ENCODE peak calls at places on chromosomes 11 and 22, in seven cellular contexts. One of them, this sample, is unnamed. For H3K36me3, the result is how much of the 10 kb centered on the place peaks cover.

GRCh38 chr22:17576475-17576874 is 13.2 kb downstream of the SLC25A18 start:
- DNase-seq in upper lobe of right lung: no peak
- DNase-seq in neuronal stem cell: no peak
- DNase-seq in CD4-positive, alpha-beta memory T cell: no peak
- DNase-seq in endothelial cell of umbilical vein: no peak
- DNase-seq in OCI-LY7: no peak
- DNase-seq in CD8-positive, alpha-beta T cell: no peak
- DNase-seq in this sample: no peak

GRCh38 chr11:65899356-65900124 is 648 bp downstream of the FOSL1 start:
- DNase-seq in endothelial cell of umbilical vein: peak
- DNase-seq in OCI-LY7: peak
- DNase-seq in CD4-positive, alpha-beta memory T cell: peak
- DNase-seq in CD8-positive, alpha-beta T cell: peak
- DNase-seq in upper lobe of right lung: peak
- DNase-seq in neuronal stem cell: no peak
- DNase-seq in this sample: peak

GRCh38 chr11:79018371-79018849 is 422.4 kb downstream of the TENM4 start:
- DNase-seq in endothelial cell of umbilical vein: peak
- DNase-seq in neuronal stem cell: no peak
- DNase-seq in upper lobe of right lung: no peak
- DNase-seq in CD4-positive, alpha-beta memory T cell: no peak
- DNase-seq in OCI-LY7: no peak
- DNase-seq in CD8-positive, alpha-beta T cell: no peak
- DNase-seq in this sample: no peak

GRCh38 chr22:37701121-37701786 is 4.4 kb downstream of the TRIOBP start:
- DNase-seq in neuronal stem cell: no peak
- DNase-seq in endothelial cell of umbilical vein: peak
- DNase-seq in OCI-LY7: no peak
- DNase-seq in upper lobe of right lung: no peak
- DNase-seq in CD8-positive, alpha-beta T cell: no peak
- DNase-seq in CD4-positive, alpha-beta memory T cell: no peak
- DNase-seq in this sample: no peak

GRCh38 chr11:93303689-93304088 is 26.9 kb upstream of the DEUP1 start:
- DNase-seq in CD4-positive, alpha-beta memory T cell: no peak
- DNase-seq in CD8-positive, alpha-beta T cell: no peak
- DNase-seq in upper lobe of right lung: no peak
- DNase-seq in OCI-LY7: no peak
- DNase-seq in neuronal stem cell: no peak
- DNase-seq in endothelial cell of umbilical vein: no peak
- DNase-seq in this sample: no peak

GRCh38 chr11:113103932-113104331 is 142.7 kb downstream of the NCAM1 start:
- DNase-seq in CD8-positive, alpha-beta T cell: no peak
- DNase-seq in neuronal stem cell: no peak
- DNase-seq in OCI-LY7: no peak
- DNase-seq in CD4-positive, alpha-beta memory T cell: no peak
- DNase-seq in endothelial cell of umbilical vein: no peak
- DNase-seq in upper lobe of right lung: no peak
- DNase-seq in this sample: no peak

GRCh38 chr22:17772963-17773605 is 1.2 kb downstream of the BID start:
- DNase-seq in OCI-LY7: no peak
- DNase-seq in upper lobe of right lung: no peak
- DNase-seq in neuronal stem cell: no peak
- DNase-seq in CD8-positive, alpha-beta T cell: no peak
- DNase-seq in CD4-positive, alpha-beta memory T cell: no peak
- DNase-seq in endothelial cell of umbilical vein: no peak
- DNase-seq in this sample: no peak

GRCh38 chr11:111423250-111423615 is 44.2 kb upstream of the POU2AF1 start:
- DNase-seq in upper lobe of right lung: no peak
- DNase-seq in neuronal stem cell: no peak
- DNase-seq in OCI-LY7: no peak
- DNase-seq in CD8-positive, alpha-beta T cell: no peak
- DNase-seq in endothelial cell of umbilical vein: no peak
- DNase-seq in CD4-positive, alpha-beta memory T cell: no peak
- DNase-seq in this sample: no peak

GRCh38 chr11:75557649-75558494 is 4.2 kb upstream of the SERPINH1 start:
- DNase-seq in OCI-LY7: no peak
- DNase-seq in upper lobe of right lung: peak
- DNase-seq in CD8-positive, alpha-beta T cell: no peak
- DNase-seq in neuronal stem cell: no peak
- DNase-seq in CD4-positive, alpha-beta memory T cell: no peak
- DNase-seq in endothelial cell of umbilical vein: peak
- DNase-seq in this sample: no peak

GRCh38 chr11:2091786-2092463 is 47.3 kb downstream of the IGF2 start:
- DNase-seq in neuronal stem cell: no peak
- DNase-seq in upper lobe of right lung: peak
- DNase-seq in CD4-positive, alpha-beta memory T cell: no peak
- DNase-seq in CD8-positive, alpha-beta T cell: no peak
- DNase-seq in endothelial cell of umbilical vein: no peak
- DNase-seq in OCI-LY7: no peak
- DNase-seq in this sample: no peak

GRCh38 chr11:124075841-124076571 is 34.9 kb upstream of the OR10G7 start:
- DNase-seq in CD8-positive, alpha-beta T cell: no peak
- DNase-seq in upper lobe of right lung: peak
- DNase-seq in OCI-LY7: no peak
- DNase-seq in neuronal stem cell: no peak
- DNase-seq in endothelial cell of umbilical vein: peak
- DNase-seq in CD4-positive, alpha-beta memory T cell: no peak
- DNase-seq in this sample: no peak

GRCh38 chr11:43709689-43710088 is 29.2 kb downstream of the HSD17B12 start:
- DNase-seq in OCI-LY7: no peak
- DNase-seq in upper lobe of right lung: no peak
- DNase-seq in CD8-positive, alpha-beta T cell: no peak
- DNase-seq in endothelial cell of umbilical vein: no peak
- DNase-seq in neuronal stem cell: no peak
- DNase-seq in CD4-positive, alpha-beta memory T cell: no peak
- DNase-seq in this sample: no peak

GRCh38 chr22:40764743-40765441 is 54.3 kb downstream of the SLC25A17 start:
- DNase-seq in CD8-positive, alpha-beta T cell: no peak
- DNase-seq in upper lobe of right lung: no peak
- DNase-seq in OCI-LY7: peak
- DNase-seq in CD4-positive, alpha-beta memory T cell: peak
- DNase-seq in neuronal stem cell: no peak
- DNase-seq in endothelial cell of umbilical vein: no peak
- DNase-seq in this sample: no peak

GRCh38 chr22:37818397-37819099 is 4.6 kb upstream of the GALR3 start:
- DNase-seq in neuronal stem cell: no peak
- DNase-seq in upper lobe of right lung: peak
- DNase-seq in endothelial cell of umbilical vein: peak
- DNase-seq in OCI-LY7: peak
- DNase-seq in CD4-positive, alpha-beta memory T cell: peak
- DNase-seq in CD8-positive, alpha-beta T cell: peak
- DNase-seq in this sample: no peak

GRCh38 chr22:41780714-41781507 is 19.6 kb upstream of the CCDC134 start:
- DNase-seq in neuronal stem cell: no peak
- DNase-seq in CD4-positive, alpha-beta memory T cell: peak
- DNase-seq in CD8-positive, alpha-beta T cell: peak
- DNase-seq in endothelial cell of umbilical vein: peak
- DNase-seq in OCI-LY7: peak
- DNase-seq in upper lobe of right lung: peak
- DNase-seq in this sample: no peak

GRCh38 chr11:35781342-35782171 is 119.0 kb downstream of the TRIM44 start:
- DNase-seq in CD8-positive, alpha-beta T cell: no peak
- DNase-seq in CD4-positive, alpha-beta memory T cell: no peak
- DNase-seq in upper lobe of right lung: no peak
- DNase-seq in neuronal stem cell: no peak
- DNase-seq in endothelial cell of umbilical vein: no peak
- DNase-seq in OCI-LY7: no peak
- DNase-seq in this sample: no peak

GRCh38 chr11:106216281-106216680 is 138.8 kb downstream of the AASDHPPT start:
- DNase-seq in endothelial cell of umbilical vein: no peak
- DNase-seq in CD8-positive, alpha-beta T cell: no peak
- DNase-seq in neuronal stem cell: no peak
- DNase-seq in OCI-LY7: no peak
- DNase-seq in CD4-positive, alpha-beta memory T cell: no peak
- DNase-seq in upper lobe of right lung: no peak
- DNase-seq in this sample: no peak

GRCh38 chr11:64438986-64439771 is 80.2 kb downstream of the RPS6KA4 start:
- DNase-seq in OCI-LY7: no peak
- DNase-seq in neuronal stem cell: no peak
- DNase-seq in upper lobe of right lung: peak
- DNase-seq in CD4-positive, alpha-beta memory T cell: no peak
- DNase-seq in CD8-positive, alpha-beta T cell: no peak
- DNase-seq in endothelial cell of umbilical vein: no peak
- DNase-seq in this sample: no peak

GRCh38 chr22:19871023-19871844 is 16.6 kb upstream of the GNB1L start:
- DNase-seq in upper lobe of right lung: peak
- DNase-seq in neuronal stem cell: no peak
- DNase-seq in endothelial cell of umbilical vein: no peak
- DNase-seq in CD8-positive, alpha-beta T cell: no peak
- DNase-seq in CD4-positive, alpha-beta memory T cell: no peak
- DNase-seq in OCI-LY7: no peak
- DNase-seq in this sample: peak

GRCh38 chr11:62456630-62457029 is 37.8 kb downstream of the SCGB1A1 start:
- DNase-seq in endothelial cell of umbilical vein: no peak
- DNase-seq in CD8-positive, alpha-beta T cell: no peak
- DNase-seq in CD4-positive, alpha-beta memory T cell: no peak
- DNase-seq in upper lobe of right lung: no peak
- DNase-seq in neuronal stem cell: no peak
- DNase-seq in OCI-LY7: no peak
- DNase-seq in this sample: no peak

GRCh38 chr11:34174411-34175041 is 69.1 kb downstream of the NAT10 start:
- DNase-seq in neuronal stem cell: peak
- DNase-seq in OCI-LY7: peak
- DNase-seq in CD4-positive, alpha-beta memory T cell: peak
- DNase-seq in upper lobe of right lung: peak
- DNase-seq in endothelial cell of umbilical vein: peak
- DNase-seq in CD8-positive, alpha-beta T cell: peak
- DNase-seq in this sample: peak
- H3K4me3 ChIP-seq in neuronal stem cell: peak
- H3K4me3 ChIP-seq in OCI-LY7: no peak
- H3K4me3 ChIP-seq in CD4-positive, alpha-beta memory T cell: no peak
- H3K4me3 ChIP-seq in upper lobe of right lung: peak
- H3K4me3 ChIP-seq in endothelial cell of umbilical vein: no peak
- H3K4me3 ChIP-seq in CD8-positive, alpha-beta T cell: no peak
- H3K4me3 ChIP-seq in this sample: peak

GRCh38 chr11:695606-696381 is at the start of gene TMEM80:
- DNase-seq in neuronal stem cell: peak
- DNase-seq in CD8-positive, alpha-beta T cell: peak
- DNase-seq in endothelial cell of umbilical vein: peak
- DNase-seq in upper lobe of right lung: peak
- DNase-seq in OCI-LY7: peak
- DNase-seq in CD4-positive, alpha-beta memory T cell: peak
- DNase-seq in this sample: peak
- H3K36me3 ChIP-seq in neuronal stem cell: under half
- H3K36me3 ChIP-seq in CD8-positive, alpha-beta T cell: under half
- H3K36me3 ChIP-seq in endothelial cell of umbilical vein: under half
- H3K36me3 ChIP-seq in upper lobe of right lung: under half
- H3K36me3 ChIP-seq in OCI-LY7: under half
- H3K36me3 ChIP-seq in CD4-positive, alpha-beta memory T cell: under half
- H3K36me3 ChIP-seq in this sample: under half

DNA sequence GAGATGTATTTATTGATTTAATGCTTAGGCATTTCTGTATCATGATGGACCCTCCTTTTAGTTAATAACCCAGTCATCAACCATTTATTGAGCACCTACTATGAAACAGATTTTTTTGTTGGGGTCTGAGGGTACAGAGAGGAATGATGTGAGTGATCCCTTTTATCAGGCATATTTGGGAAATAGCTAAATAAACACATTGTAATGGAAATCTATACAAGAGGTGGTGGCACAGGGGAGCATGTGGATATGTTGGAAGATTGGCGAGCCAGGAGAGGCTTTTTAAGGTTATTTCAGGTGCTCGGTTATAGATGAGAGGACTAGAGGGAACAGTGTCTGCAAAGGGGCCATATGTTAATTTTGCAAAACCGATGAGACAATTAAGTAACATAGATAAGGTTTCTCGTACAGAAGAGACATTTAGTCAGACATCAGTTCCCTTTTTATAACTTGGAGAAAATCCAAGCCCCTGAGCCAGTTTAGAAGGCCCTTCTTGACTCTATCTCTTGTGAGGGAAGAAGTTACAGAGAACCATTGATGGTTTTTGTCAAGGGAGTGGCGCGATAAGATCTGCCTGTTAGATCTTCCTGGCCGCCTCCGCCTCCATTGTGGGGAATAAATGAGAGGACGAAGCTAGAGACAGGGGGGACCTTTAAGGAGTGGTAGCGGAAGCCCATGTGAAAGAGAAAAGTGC is 2.0 kb downstream of the ATXN10 start:
- DNase-seq in CD8-positive, alpha-beta T cell: no peak
- DNase-seq in OCI-LY7: no peak
- DNase-seq in upper lobe of right lung: no peak
- DNase-seq in neuronal stem cell: no peak
- DNase-seq in CD4-positive, alpha-beta memory T cell: no peak
- DNase-seq in endothelial cell of umbilical vein: no peak
- DNase-seq in this sample: no peak
- H3K4me3 ChIP-seq in CD8-positive, alpha-beta T cell: no peak
- H3K4me3 ChIP-seq in OCI-LY7: peak
- H3K4me3 ChIP-seq in upper lobe of right lung: peak
- H3K4me3 ChIP-seq in neuronal stem cell: no peak
- H3K4me3 ChIP-seq in CD4-positive, alpha-beta memory T cell: no peak
- H3K4me3 ChIP-seq in endothelial cell of umbilical vein: no peak
- H3K4me3 ChIP-seq in this sample: peak

GRCh38 chr11:12233602-12233925 is 123.2 kb downstream of the MICAL2 start:
- DNase-seq in CD8-positive, alpha-beta T cell: no peak
- DNase-seq in endothelial cell of umbilical vein: no peak
- DNase-seq in neuronal stem cell: no peak
- DNase-seq in OCI-LY7: no peak
- DNase-seq in upper lobe of right lung: no peak
- DNase-seq in CD4-positive, alpha-beta memory T cell: no peak
- DNase-seq in this sample: no peak

GRCh38 chr11:12232160-12232559 is 121.8 kb downstream of the MICAL2 start:
- DNase-seq in neuronal stem cell: no peak
- DNase-seq in OCI-LY7: no peak
- DNase-seq in upper lobe of right lung: no peak
- DNase-seq in CD8-positive, alpha-beta T cell: no peak
- DNase-seq in CD4-positive, alpha-beta memory T cell: no peak
- DNase-seq in endothelial cell of umbilical vein: no peak
- DNase-seq in this sample: no peak

GRCh38 chr11:12232819-12233601 is 122.6 kb downstream of the MICAL2 start:
- DNase-seq in CD4-positive, alpha-beta memory T cell: no peak
- DNase-seq in upper lobe of right lung: no peak
- DNase-seq in CD8-positive, alpha-beta T cell: no peak
- DNase-seq in OCI-LY7: no peak
- DNase-seq in endothelial cell of umbilical vein: peak
- DNase-seq in neuronal stem cell: no peak
- DNase-seq in this sample: no peak

GRCh38 chr11:12226093-12226492 is 115.7 kb downstream of the MICAL2 start:
- DNase-seq in CD4-positive, alpha-beta memory T cell: no peak
- DNase-seq in OCI-LY7: no peak
- DNase-seq in neuronal stem cell: no peak
- DNase-seq in upper lobe of right lung: no peak
- DNase-seq in CD8-positive, alpha-beta T cell: no peak
- DNase-seq in endothelial cell of umbilical vein: no peak
- DNase-seq in this sample: no peak

GRCh38 chr11:12229450-12230229 is 119.2 kb downstream of the MICAL2 start:
- DNase-seq in OCI-LY7: no peak
- DNase-seq in neuronal stem cell: no peak
- DNase-seq in CD8-positive, alpha-beta T cell: no peak
- DNase-seq in endothelial cell of umbilical vein: no peak
- DNase-seq in CD4-positive, alpha-beta memory T cell: no peak
- DNase-seq in upper lobe of right lung: no peak
- DNase-seq in this sample: no peak
- H3K36me3 ChIP-seq in OCI-LY7: under half
- H3K36me3 ChIP-seq in neuronal stem cell: under half
- H3K36me3 ChIP-seq in CD8-positive, alpha-beta T cell: under half
- H3K36me3 ChIP-seq in endothelial cell of umbilical vein: under half
- H3K36me3 ChIP-seq in CD4-positive, alpha-beta memory T cell: under half
- H3K36me3 ChIP-seq in upper lobe of right lung: under half
- H3K36me3 ChIP-seq in this sample: under half

GRCh38 chr11:133955091-133955846 is 1.5 kb downstream of the IGSF9B start:
- DNase-seq in upper lobe of right lung: no peak
- DNase-seq in OCI-LY7: no peak
- DNase-seq in neuronal stem cell: no peak
- DNase-seq in CD4-positive, alpha-beta memory T cell: peak
- DNase-seq in endothelial cell of umbilical vein: no peak
- DNase-seq in CD8-positive, alpha-beta T cell: peak
- DNase-seq in this sample: no peak
- H3K4me3 ChIP-seq in upper lobe of right lung: peak
- H3K4me3 ChIP-seq in OCI-LY7: no peak
- H3K4me3 ChIP-seq in neuronal stem cell: peak
- H3K4me3 ChIP-seq in CD4-positive, alpha-beta memory T cell: peak
- H3K4me3 ChIP-seq in endothelial cell of umbilical vein: no peak
- H3K4me3 ChIP-seq in CD8-positive, alpha-beta T cell: peak
- H3K4me3 ChIP-seq in this sample: peak

GRCh38 chr11:88266157-88266556 is 71.4 kb downstream of the CTSC start:
- DNase-seq in CD8-positive, alpha-beta T cell: no peak
- DNase-seq in CD4-positive, alpha-beta memory T cell: no peak
- DNase-seq in neuronal stem cell: no peak
- DNase-seq in OCI-LY7: no peak
- DNase-seq in upper lobe of right lung: no peak
- DNase-seq in endothelial cell of umbilical vein: no peak
- DNase-seq in this sample: no peak
- H3K36me3 ChIP-seq in CD8-positive, alpha-beta T cell: under half
- H3K36me3 ChIP-seq in CD4-positive, alpha-beta memory T cell: under half
- H3K36me3 ChIP-seq in neuronal stem cell: under half
- H3K36me3 ChIP-seq in OCI-LY7: under half
- H3K36me3 ChIP-seq in upper lobe of right lung: under half
- H3K36me3 ChIP-seq in endothelial cell of umbilical vein: under half
- H3K36me3 ChIP-seq in this sample: under half